ENCODE peak calls at places on chromosomes 12 and 14, in eight cellular contexts. One of them, this sample, is unnamed.

GRCh38 chr14:23644195-23644918 is 8.2 kb downstream of the DHRS2 start:
- DNase-seq in esophagus muscularis mucosa: no peak
- DNase-seq in upper lobe of left lung: no peak
- DNase-seq in stomach: no peak
- DNase-seq in transverse colon: no peak
- DNase-seq in H1: no peak
- DNase-seq in GM12878: no peak
- DNase-seq in suprapubic skin: no peak
- DNase-seq in this sample: no peak

GRCh38 chr12:48999371-49000131 is at the start of gene DDN:
- DNase-seq in esophagus muscularis mucosa: no peak
- DNase-seq in upper lobe of left lung: peak
- DNase-seq in stomach: peak
- DNase-seq in transverse colon: no peak
- DNase-seq in H1: no peak
- DNase-seq in GM12878: no peak
- DNase-seq in suprapubic skin: no peak
- DNase-seq in this sample: no peak

GRCh38 chr14:76566439-76566838 is 190.5 kb downstream of the ESRRB start:
- DNase-seq in esophagus muscularis mucosa: no peak
- DNase-seq in upper lobe of left lung: no peak
- DNase-seq in stomach: no peak
- DNase-seq in transverse colon: no peak
- DNase-seq in H1: no peak
- DNase-seq in GM12878: no peak
- DNase-seq in suprapubic skin: no peak
- DNase-seq in this sample: no peak

GRCh38 chr12:119415714-119416113 is 81.2 kb downstream of the CCDC60 start:
- DNase-seq in esophagus muscularis mucosa: no peak
- DNase-seq in upper lobe of left lung: no peak
- DNase-seq in stomach: no peak
- DNase-seq in transverse colon: no peak
- DNase-seq in H1: no peak
- DNase-seq in GM12878: no peak
- DNase-seq in suprapubic skin: no peak
- DNase-seq in this sample: no peak

GRCh38 chr12:52442600-52443061 is 8.5 kb upstream of the KRT75 start:
- DNase-seq in esophagus muscularis mucosa: peak
- DNase-seq in upper lobe of left lung: no peak
- DNase-seq in stomach: no peak
- DNase-seq in transverse colon: no peak
- DNase-seq in H1: peak
- DNase-seq in GM12878: no peak
- DNase-seq in suprapubic skin: no peak
- DNase-seq in this sample: no peak

GRCh38 chr14:24377660-24378059 is 9.7 kb downstream of the NFATC4 start:
- DNase-seq in esophagus muscularis mucosa: no peak
- DNase-seq in upper lobe of left lung: no peak
- DNase-seq in stomach: peak
- DNase-seq in transverse colon: no peak
- DNase-seq in H1: no peak
- DNase-seq in GM12878: no peak
- DNase-seq in suprapubic skin: no peak
- DNase-seq in this sample: no peak

GRCh38 chr14:20668969-20669368 is 15.4 kb upstream of the RNASE4 start:
- DNase-seq in esophagus muscularis mucosa: no peak
- DNase-seq in upper lobe of left lung: no peak
- DNase-seq in stomach: no peak
- DNase-seq in transverse colon: no peak
- DNase-seq in H1: no peak
- DNase-seq in GM12878: no peak
- DNase-seq in suprapubic skin: no peak
- DNase-seq in this sample: no peak

GRCh38 chr14:21039059-21039422 is 3.1 kb upstream of the RNASE7 start:
- DNase-seq in esophagus muscularis mucosa: peak
- DNase-seq in upper lobe of left lung: no peak
- DNase-seq in stomach: peak
- DNase-seq in transverse colon: peak
- DNase-seq in H1: no peak
- DNase-seq in GM12878: no peak
- DNase-seq in suprapubic skin: peak
- DNase-seq in this sample: peak

GRCh38 chr14:20434701-20435453 is 1.1 kb downstream of the KLHL33 start:
- DNase-seq in esophagus muscularis mucosa: no peak
- DNase-seq in upper lobe of left lung: peak
- DNase-seq in stomach: no peak
- DNase-seq in transverse colon: peak
- DNase-seq in H1: no peak
- DNase-seq in GM12878: no peak
- DNase-seq in suprapubic skin: no peak
- DNase-seq in this sample: peak

GRCh38 chr14:37591941-37592287 is 3.1 kb downstream of the FOXA1 start:
- DNase-seq in esophagus muscularis mucosa: no peak
- DNase-seq in upper lobe of left lung: no peak
- DNase-seq in stomach: peak
- DNase-seq in transverse colon: peak
- DNase-seq in H1: no peak
- DNase-seq in GM12878: no peak
- DNase-seq in suprapubic skin: no peak
- DNase-seq in this sample: no peak

GRCh38 chr14:97624985-97625384 is 827.8 kb downstream of the VRK1 start:
- DNase-seq in esophagus muscularis mucosa: no peak
- DNase-seq in upper lobe of left lung: no peak
- DNase-seq in stomach: no peak
- DNase-seq in transverse colon: no peak
- DNase-seq in H1: no peak
- DNase-seq in GM12878: no peak
- DNase-seq in suprapubic skin: no peak
- DNase-seq in this sample: no peak

GRCh38 chr12:30164937-30165336 is 381.2 kb upstream of the TMTC1 start:
- DNase-seq in esophagus muscularis mucosa: no peak
- DNase-seq in upper lobe of left lung: no peak
- DNase-seq in stomach: no peak
- DNase-seq in transverse colon: no peak
- DNase-seq in H1: no peak
- DNase-seq in GM12878: no peak
- DNase-seq in suprapubic skin: no peak
- DNase-seq in this sample: no peak

GRCh38 chr12:23209793-23210192 is 584.8 kb downstream of the ETNK1 start:
- DNase-seq in esophagus muscularis mucosa: no peak
- DNase-seq in upper lobe of left lung: no peak
- DNase-seq in stomach: no peak
- DNase-seq in transverse colon: no peak
- DNase-seq in H1: no peak
- DNase-seq in GM12878: no peak
- DNase-seq in suprapubic skin: no peak
- DNase-seq in this sample: no peak

GRCh38 chr14:51304956-51305355 is 64.9 kb downstream of the TMX1 start:
- DNase-seq in esophagus muscularis mucosa: peak
- DNase-seq in upper lobe of left lung: no peak
- DNase-seq in stomach: no peak
- DNase-seq in transverse colon: no peak
- DNase-seq in H1: no peak
- DNase-seq in GM12878: no peak
- DNase-seq in suprapubic skin: no peak
- DNase-seq in this sample: no peak

GRCh38 chr14:104924421-104925213 is at the start of gene PLD4:
- DNase-seq in esophagus muscularis mucosa: no peak
- DNase-seq in upper lobe of left lung: peak
- DNase-seq in stomach: no peak
- DNase-seq in transverse colon: no peak
- DNase-seq in H1: no peak
- DNase-seq in GM12878: no peak
- DNase-seq in suprapubic skin: no peak
- DNase-seq in this sample: peak

GRCh38 chr12:94062796-94063635 is 85.4 kb upstream of the PLXNC1 start:
- DNase-seq in esophagus muscularis mucosa: no peak
- DNase-seq in upper lobe of left lung: no peak
- DNase-seq in stomach: peak
- DNase-seq in transverse colon: peak
- DNase-seq in H1: no peak
- DNase-seq in GM12878: no peak
- DNase-seq in suprapubic skin: no peak
- DNase-seq in this sample: no peak

GRCh38 chr14:74257988-74258704 is 18.9 kb downstream of the VSX2 start:
- DNase-seq in esophagus muscularis mucosa: no peak
- DNase-seq in upper lobe of left lung: peak
- DNase-seq in stomach: no peak
- DNase-seq in transverse colon: no peak
- DNase-seq in H1: no peak
- DNase-seq in GM12878: no peak
- DNase-seq in suprapubic skin: no peak
- DNase-seq in this sample: no peak

GRCh38 chr12:116714175-116714574 is 23.7 kb downstream of the SPRING1 start:
- DNase-seq in esophagus muscularis mucosa: no peak
- DNase-seq in upper lobe of left lung: no peak
- DNase-seq in stomach: no peak
- DNase-seq in transverse colon: no peak
- DNase-seq in H1: no peak
- DNase-seq in GM12878: no peak
- DNase-seq in suprapubic skin: no peak
- DNase-seq in this sample: no peak

GRCh38 chr12:112988224-112988623 is 9.9 kb downstream of the OAS2 start:
- DNase-seq in esophagus muscularis mucosa: no peak
- DNase-seq in upper lobe of left lung: no peak
- DNase-seq in stomach: no peak
- DNase-seq in transverse colon: no peak
- DNase-seq in H1: no peak
- DNase-seq in GM12878: no peak
- DNase-seq in suprapubic skin: no peak
- DNase-seq in this sample: no peak

DNA sequence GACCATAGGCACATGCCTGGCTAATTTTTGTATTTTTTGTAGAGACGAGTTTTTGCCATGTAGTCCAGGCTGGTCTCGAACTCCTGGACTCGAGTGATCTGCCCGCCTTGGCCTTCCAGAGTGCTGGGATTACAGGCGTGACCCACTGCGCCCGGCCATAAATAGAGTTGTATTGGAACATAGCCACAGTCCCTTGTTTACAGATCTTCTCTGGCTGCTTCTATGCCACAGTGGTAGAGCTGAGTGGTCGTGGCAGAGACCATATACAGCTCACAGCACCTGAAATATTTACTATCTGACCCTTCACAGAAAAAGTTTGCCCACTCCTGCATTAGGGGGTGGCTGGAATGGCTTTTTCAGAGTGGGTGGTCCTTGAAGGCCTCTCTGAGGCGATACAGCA is 28.0 kb upstream of the TSPAN9 start:
- DNase-seq in esophagus muscularis mucosa: no peak
- DNase-seq in upper lobe of left lung: no peak
- DNase-seq in stomach: no peak
- DNase-seq in transverse colon: no peak
- DNase-seq in H1: no peak
- DNase-seq in GM12878: no peak
- DNase-seq in suprapubic skin: no peak
- DNase-seq in this sample: no peak
- TF ChIP-seq EP300 in esophagus muscularis mucosa: no peak
- TF ChIP-seq EP300 in upper lobe of left lung: no peak
- TF ChIP-seq EP300 in stomach: no peak
- TF ChIP-seq EP300 in transverse colon: no peak
- TF ChIP-seq EP300 in H1: no peak
- TF ChIP-seq EP300 in GM12878: no peak
- TF ChIP-seq EP300 in suprapubic skin: no peak
- TF ChIP-seq EP300 in this sample: no peak

GRCh38 chr14:102071283-102071998 is 15.4 kb downstream of the HSP90AA1 start:
- DNase-seq in esophagus muscularis mucosa: no peak
- DNase-seq in upper lobe of left lung: no peak
- DNase-seq in stomach: no peak
- DNase-seq in transverse colon: no peak
- DNase-seq in H1: no peak
- DNase-seq in GM12878: no peak
- DNase-seq in suprapubic skin: no peak
- DNase-seq in this sample: no peak
- TF ChIP-seq POLR2AphosphoS5 in esophagus muscularis mucosa: no peak
- TF ChIP-seq POLR2AphosphoS5 in upper lobe of left lung: no peak
- TF ChIP-seq POLR2AphosphoS5 in stomach: peak
- TF ChIP-seq POLR2AphosphoS5 in transverse colon: no peak
- TF ChIP-seq POLR2AphosphoS5 in H1: no peak
- TF ChIP-seq POLR2AphosphoS5 in GM12878: no peak
- TF ChIP-seq POLR2AphosphoS5 in suprapubic skin: no peak
- TF ChIP-seq POLR2AphosphoS5 in this sample: no peak

GRCh38 chr14:32986791-32987545 is 48.3 kb downstream of the NPAS3 start:
- DNase-seq in esophagus muscularis mucosa: no peak
- DNase-seq in upper lobe of left lung: no peak
- DNase-seq in stomach: no peak
- DNase-seq in transverse colon: no peak
- DNase-seq in H1: no peak
- DNase-seq in GM12878: no peak
- DNase-seq in suprapubic skin: no peak
- DNase-seq in this sample: no peak

GRCh38 chr14:32985881-32986280 is 47.2 kb downstream of the NPAS3 start:
- DNase-seq in esophagus muscularis mucosa: no peak
- DNase-seq in upper lobe of left lung: no peak
- DNase-seq in stomach: no peak
- DNase-seq in transverse colon: peak
- DNase-seq in H1: no peak
- DNase-seq in GM12878: no peak
- DNase-seq in suprapubic skin: no peak
- DNase-seq in this sample: peak

GRCh38 chr14:32980178-32980886 is 41.7 kb downstream of the NPAS3 start:
- DNase-seq in esophagus muscularis mucosa: no peak
- DNase-seq in upper lobe of left lung: no peak
- DNase-seq in stomach: no peak
- DNase-seq in transverse colon: no peak
- DNase-seq in H1: no peak
- DNase-seq in GM12878: no peak
- DNase-seq in suprapubic skin: no peak
- DNase-seq in this sample: no peak

GRCh38 chr14:32980887-32981501 is 42.3 kb downstream of the NPAS3 start:
- DNase-seq in esophagus muscularis mucosa: no peak
- DNase-seq in upper lobe of left lung: no peak
- DNase-seq in stomach: no peak
- DNase-seq in transverse colon: no peak
- DNase-seq in H1: no peak
- DNase-seq in GM12878: no peak
- DNase-seq in suprapubic skin: no peak
- DNase-seq in this sample: no peak

DNA sequence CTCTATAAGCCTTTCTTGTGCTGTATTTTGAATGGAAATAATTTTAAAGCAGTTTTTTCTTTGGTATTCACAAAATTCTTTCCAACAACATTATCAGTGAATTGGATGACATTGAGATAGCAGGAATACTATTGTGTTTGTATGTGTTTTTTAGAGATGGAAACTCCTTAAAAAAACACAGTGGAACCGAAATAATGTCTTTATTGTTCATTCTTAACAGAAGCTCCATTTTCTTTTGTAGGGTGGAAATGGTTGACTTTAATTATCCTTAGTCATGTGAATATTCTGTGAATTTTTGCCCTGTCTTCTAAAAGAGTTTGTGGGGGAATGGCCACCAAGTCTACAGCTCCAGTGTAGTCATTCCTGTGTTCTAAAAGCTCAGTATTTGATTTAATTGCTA is 45.9 kb downstream of the NPAS3 start:
- DNase-seq in esophagus muscularis mucosa: no peak
- DNase-seq in upper lobe of left lung: no peak
- DNase-seq in stomach: no peak
- DNase-seq in transverse colon: no peak
- DNase-seq in H1: no peak
- DNase-seq in GM12878: no peak
- DNase-seq in suprapubic skin: no peak
- DNase-seq in this sample: no peak
- TF ChIP-seq EP300 in esophagus muscularis mucosa: no peak
- TF ChIP-seq EP300 in upper lobe of left lung: no peak
- TF ChIP-seq EP300 in stomach: no peak
- TF ChIP-seq EP300 in transverse colon: no peak
- TF ChIP-seq EP300 in H1: no peak
- TF ChIP-seq EP300 in GM12878: no peak
- TF ChIP-seq EP300 in suprapubic skin: no peak
- TF ChIP-seq EP300 in this sample: no peak

GRCh38 chr12:118061011-118061875 is at the start of gene WSB2:
- DNase-seq in esophagus muscularis mucosa: peak
- DNase-seq in upper lobe of left lung: peak
- DNase-seq in stomach: peak
- DNase-seq in transverse colon: peak
- DNase-seq in H1: no peak
- DNase-seq in GM12878: no peak
- DNase-seq in suprapubic skin: peak
- DNase-seq in this sample: peak
- TF ChIP-seq POLR2AphosphoS5 in esophagus muscularis mucosa: peak
- TF ChIP-seq POLR2AphosphoS5 in upper lobe of left lung: no peak
- TF ChIP-seq POLR2AphosphoS5 in stomach: no peak
- TF ChIP-seq POLR2AphosphoS5 in transverse colon: no peak
- TF ChIP-seq POLR2AphosphoS5 in H1: peak
- TF ChIP-seq POLR2AphosphoS5 in GM12878: no peak
- TF ChIP-seq POLR2AphosphoS5 in suprapubic skin: no peak
- TF ChIP-seq POLR2AphosphoS5 in this sample: no peak

This sample was measured in sigmoid colon.